ENCODE peak calls at places on chromosomes 1 and 21, in seven cellular contexts. S, F, M, H, A, G and D are unnamed samples.

GRCh38 chr1:176949033-176949662 is 215.4 kb downstream of the ASTN1 start:
- DNase-seq in S (peak), F (no peak), M (peak), H (no peak), A (peak), G (no peak), D (peak)

GRCh38 chr1:16199700-16200099 is 12.8 kb downstream of the ARHGEF19 start:
- DNase-seq in S (no peak), F (no peak), M (no peak), H (no peak), A (no peak), G (no peak), D (peak)

GRCh38 chr1:211783897-211784296 is 46.7 kb downstream of the LPGAT1 start:
- DNase-seq in S (peak), F (no peak), M (no peak), H (no peak), A (no peak), G (no peak), D (no peak)

GRCh38 chr21:15774590-15774989 is 44.8 kb downstream of the USP25 start:
- DNase-seq in S (no peak), F (no peak), M (no peak), H (no peak), A (no peak), G (no peak), D (no peak)

GRCh38 chr1:94819945-94820746 is at the start of gene SLC44A3:
- DNase-seq in S (peak), F (no peak), M (peak), H (no peak), A (peak), G (no peak), D (peak)

GRCh38 chr1:27042670-27043069 is 30.0 kb upstream of the TENT5B start:
- DNase-seq in S (no peak), F (no peak), M (no peak), H (no peak), A (peak), G (no peak), D (no peak)

GRCh38 chr1:38671221-38671620 is 188.4 kb downstream of the RRAGC start:
- DNase-seq in S (no peak), F (no peak), M (no peak), H (no peak), A (no peak), G (no peak), D (no peak)

GRCh38 chr21:39503138-39503762 is 51.5 kb downstream of the SH3BGR start:
- DNase-seq in S (no peak), F (no peak), M (no peak), H (no peak), A (no peak), G (no peak), D (no peak)

GRCh38 chr1:52323731-52324130 is 42.3 kb downstream of the CC2D1B start:
- DNase-seq in S (no peak), F (no peak), M (no peak), H (no peak), A (no peak), G (no peak), D (no peak)

GRCh38 chr1:154276797-154277196 is 4.4 kb downstream of the HAX1 start:
- DNase-seq in S (no peak), F (no peak), M (no peak), H (no peak), A (peak), G (no peak), D (no peak)

GRCh38 chr1:50704126-50704525 is 255.9 kb downstream of the FAF1 start:
- DNase-seq in S (peak), F (no peak), M (no peak), H (no peak), A (peak), G (no peak), D (no peak)

GRCh38 chr21:26843912-26844257 is 1.3 kb downstream of the ADAMTS1 start:
- DNase-seq in S (no peak), F (no peak), M (no peak), H (no peak), A (peak), G (no peak), D (no peak)
- H3K4me3 ChIP-seq in S (peak), F (peak), M (peak), H (peak), A (peak), G (peak), D (peak)

DNA sequence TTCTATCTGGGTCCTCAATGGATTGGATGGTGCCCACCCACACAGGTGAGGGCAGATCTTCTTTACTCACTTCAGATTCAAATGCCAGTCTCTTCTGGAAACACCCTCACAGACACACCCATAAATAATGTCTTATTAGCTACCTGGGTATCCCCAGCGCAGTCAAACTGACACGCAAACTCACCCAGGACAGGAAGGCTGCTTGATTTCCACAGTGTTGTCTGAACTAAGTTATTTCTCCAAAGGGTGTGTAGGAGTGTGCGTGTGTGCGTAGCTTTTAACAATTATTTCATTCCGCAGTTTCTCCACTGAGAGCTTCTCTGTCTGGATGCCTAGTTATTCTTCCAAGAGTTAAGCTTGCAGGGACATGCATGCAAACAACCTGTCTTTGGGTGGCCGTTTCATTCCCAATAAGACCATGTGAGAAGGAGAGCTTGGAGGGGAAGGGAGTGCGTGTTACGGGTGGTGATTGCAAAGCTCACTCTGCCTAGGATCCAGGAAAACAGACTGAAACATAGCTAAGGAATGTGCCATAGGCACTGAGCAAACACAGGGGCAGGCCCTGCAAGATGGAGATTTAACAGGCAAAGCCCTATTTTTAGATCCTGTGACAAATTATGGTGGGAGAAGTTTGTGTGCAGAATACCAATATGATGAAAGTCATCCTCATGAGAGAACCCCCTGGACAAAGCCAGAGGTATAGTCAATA is 269.7 kb downstream of the DYRK1A start:
- DNase-seq in S (no peak), F (no peak), M (no peak), H (peak), A (no peak), G (no peak), D (no peak)
- H3K4me3 ChIP-seq in S (no peak), F (no peak), M (no peak), H (no peak), A (no peak), G (no peak), D (no peak)

GRCh38 chr1:70993841-70994240 is 53.8 kb downstream of the PTGER3 start:
- DNase-seq in S (no peak), F (no peak), M (no peak), H (no peak), A (no peak), G (no peak), D (no peak)
- H3K4me3 ChIP-seq in S (no peak), F (no peak), M (no peak), H (no peak), A (no peak), G (no peak), D (no peak)

DNA sequence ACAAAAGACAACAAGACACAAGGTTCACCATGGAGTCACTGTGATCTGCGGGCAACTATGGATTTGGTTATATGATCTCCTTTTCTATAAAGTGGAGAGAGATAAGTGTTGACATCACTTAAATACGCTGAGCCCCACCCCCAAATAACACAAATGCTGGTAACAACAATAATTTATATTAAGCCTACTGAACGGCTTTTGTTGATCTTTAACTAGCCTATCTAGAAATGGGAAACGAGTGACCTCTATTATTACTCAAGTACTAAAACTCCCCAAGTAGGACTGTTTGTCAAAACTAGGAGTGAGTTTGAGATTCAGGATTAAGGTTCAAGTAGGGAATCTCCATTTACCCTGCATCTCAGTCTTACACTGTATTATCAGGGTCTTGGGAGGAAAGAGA is 52.2 kb downstream of the MAP3K7CL start:
- DNase-seq in S (no peak), F (no peak), M (no peak), H (no peak), A (no peak), G (no peak), D (no peak)
- H3K4me3 ChIP-seq in S (no peak), F (no peak), M (no peak), H (peak), A (no peak), G (peak), D (peak)

GRCh38 chr1:24992761-24993211 is 62.7 kb upstream of the RUNX3 start:
- DNase-seq in S (no peak), F (no peak), M (no peak), H (no peak), A (no peak), G (no peak), D (no peak)
- H3K4me3 ChIP-seq in S (no peak), F (peak), M (no peak), H (no peak), A (no peak), G (no peak), D (no peak)

GRCh38 chr1:98865796-98866195 is 138.9 kb downstream of the PLPPR5 start:
- DNase-seq in S (no peak), F (no peak), M (no peak), H (no peak), A (no peak), G (no peak), D (no peak)
- H3K4me3 ChIP-seq in S (no peak), F (no peak), M (no peak), H (no peak), A (no peak), G (no peak), D (no peak)